ENCODE peak calls at places on chromosomes 16 and 17, in nine cellular contexts. One of them, this sample, is unnamed. For H3K27me3, the result is how much of the 10 kb centered on the place peaks cover.

GRCh38 chr17:2025622-2026309 is 632 bp upstream of the RTN4RL1 start:
- DNase-seq in IMR-90: peak
- DNase-seq in adrenal gland: peak
- DNase-seq in transverse colon: peak
- DNase-seq in body of pancreas: peak
- DNase-seq in ovary: peak
- DNase-seq in testis: peak
- DNase-seq in stomach: peak
- DNase-seq in breast epithelium: peak
- DNase-seq in this sample: peak

GRCh38 chr16:84015399-84015798 is 27.2 kb downstream of the SLC38A8 start:
- DNase-seq in IMR-90: no peak
- DNase-seq in adrenal gland: no peak
- DNase-seq in transverse colon: no peak
- DNase-seq in body of pancreas: no peak
- DNase-seq in ovary: no peak
- DNase-seq in testis: no peak
- DNase-seq in stomach: no peak
- DNase-seq in breast epithelium: no peak
- DNase-seq in this sample: no peak

GRCh38 chr17:80279895-80280294 is 19.2 kb downstream of the RNF213 start:
- DNase-seq in IMR-90: peak
- DNase-seq in adrenal gland: no peak
- DNase-seq in transverse colon: no peak
- DNase-seq in body of pancreas: no peak
- DNase-seq in ovary: peak
- DNase-seq in testis: peak
- DNase-seq in stomach: no peak
- DNase-seq in breast epithelium: no peak
- DNase-seq in this sample: no peak

GRCh38 chr17:66115246-66115645 is 76.7 kb downstream of the CEP112 start:
- DNase-seq in IMR-90: peak
- DNase-seq in adrenal gland: no peak
- DNase-seq in transverse colon: no peak
- DNase-seq in body of pancreas: no peak
- DNase-seq in ovary: no peak
- DNase-seq in testis: no peak
- DNase-seq in stomach: no peak
- DNase-seq in breast epithelium: no peak
- DNase-seq in this sample: no peak

GRCh38 chr16:2007081-2007836 is 2.4 kb downstream of the ZNF598 start:
- DNase-seq in IMR-90: no peak
- DNase-seq in adrenal gland: no peak
- DNase-seq in transverse colon: no peak
- DNase-seq in body of pancreas: peak
- DNase-seq in ovary: no peak
- DNase-seq in testis: no peak
- DNase-seq in stomach: no peak
- DNase-seq in breast epithelium: no peak
- DNase-seq in this sample: no peak

GRCh38 chr16:54511181-54511731 is 224.7 kb upstream of the IRX3 start:
- DNase-seq in IMR-90: no peak
- DNase-seq in adrenal gland: no peak
- DNase-seq in transverse colon: no peak
- DNase-seq in body of pancreas: no peak
- DNase-seq in ovary: no peak
- DNase-seq in testis: no peak
- DNase-seq in stomach: no peak
- DNase-seq in breast epithelium: no peak
- DNase-seq in this sample: no peak

GRCh38 chr16:89540557-89540956 is 19.9 kb upstream of the RPL13 start:
- DNase-seq in IMR-90: no peak
- DNase-seq in adrenal gland: no peak
- DNase-seq in transverse colon: no peak
- DNase-seq in body of pancreas: no peak
- DNase-seq in ovary: no peak
- DNase-seq in testis: no peak
- DNase-seq in stomach: no peak
- DNase-seq in breast epithelium: no peak
- DNase-seq in this sample: no peak

GRCh38 chr16:17359778-17360177 is 111.0 kb downstream of the XYLT1 start:
- DNase-seq in IMR-90: peak
- DNase-seq in adrenal gland: no peak
- DNase-seq in transverse colon: no peak
- DNase-seq in body of pancreas: no peak
- DNase-seq in ovary: no peak
- DNase-seq in testis: no peak
- DNase-seq in stomach: no peak
- DNase-seq in breast epithelium: no peak
- DNase-seq in this sample: no peak

GRCh38 chr17:6695051-6695450 is 18.1 kb downstream of the SLC13A5 start:
- DNase-seq in IMR-90: no peak
- DNase-seq in adrenal gland: no peak
- DNase-seq in transverse colon: no peak
- DNase-seq in body of pancreas: no peak
- DNase-seq in ovary: no peak
- DNase-seq in testis: no peak
- DNase-seq in stomach: no peak
- DNase-seq in breast epithelium: no peak
- DNase-seq in this sample: no peak

GRCh38 chr16:12815361-12815760 is 11.7 kb upstream of the CPPED1 start:
- DNase-seq in IMR-90: no peak
- DNase-seq in adrenal gland: no peak
- DNase-seq in transverse colon: no peak
- DNase-seq in body of pancreas: no peak
- DNase-seq in ovary: no peak
- DNase-seq in testis: no peak
- DNase-seq in stomach: no peak
- DNase-seq in breast epithelium: no peak
- DNase-seq in this sample: no peak

GRCh38 chr17:66920965-66921364 is 43.5 kb upstream of the CACNG4 start:
- DNase-seq in IMR-90: no peak
- DNase-seq in adrenal gland: no peak
- DNase-seq in transverse colon: no peak
- DNase-seq in body of pancreas: no peak
- DNase-seq in ovary: no peak
- DNase-seq in testis: no peak
- DNase-seq in stomach: no peak
- DNase-seq in breast epithelium: no peak
- DNase-seq in this sample: no peak

GRCh38 chr16:78703951-78704350 is 604.5 kb downstream of the WWOX start:
- DNase-seq in IMR-90: no peak
- DNase-seq in adrenal gland: no peak
- DNase-seq in transverse colon: no peak
- DNase-seq in body of pancreas: no peak
- DNase-seq in ovary: no peak
- DNase-seq in testis: no peak
- DNase-seq in stomach: no peak
- DNase-seq in breast epithelium: no peak
- DNase-seq in this sample: no peak

GRCh38 chr16:3235856-3236669 is 1.1 kb upstream of the ZNF200 start:
- DNase-seq in IMR-90: no peak
- DNase-seq in adrenal gland: peak
- DNase-seq in transverse colon: peak
- DNase-seq in body of pancreas: no peak
- DNase-seq in ovary: peak
- DNase-seq in testis: peak
- DNase-seq in stomach: peak
- DNase-seq in breast epithelium: no peak
- DNase-seq in this sample: no peak

GRCh38 chr17:58525239-58525638 is 10.8 kb upstream of the MTMR4 start:
- DNase-seq in IMR-90: peak
- DNase-seq in adrenal gland: no peak
- DNase-seq in transverse colon: peak
- DNase-seq in body of pancreas: peak
- DNase-seq in ovary: peak
- DNase-seq in testis: no peak
- DNase-seq in stomach: no peak
- DNase-seq in breast epithelium: no peak
- DNase-seq in this sample: peak

GRCh38 chr16:71626018-71626857 is at the start of gene MARVELD3:
- DNase-seq in IMR-90: no peak
- DNase-seq in adrenal gland: peak
- DNase-seq in transverse colon: peak
- DNase-seq in body of pancreas: peak
- DNase-seq in ovary: peak
- DNase-seq in testis: peak
- DNase-seq in stomach: peak
- DNase-seq in breast epithelium: peak
- DNase-seq in this sample: no peak

GRCh38 chr17:81578038-81578441 is 25.9 kb upstream of the FAAP100 start:
- DNase-seq in IMR-90: peak
- DNase-seq in adrenal gland: no peak
- DNase-seq in transverse colon: no peak
- DNase-seq in body of pancreas: no peak
- DNase-seq in ovary: no peak
- DNase-seq in testis: no peak
- DNase-seq in stomach: no peak
- DNase-seq in breast epithelium: no peak
- DNase-seq in this sample: no peak

GRCh38 chr17:79053251-79053925 is 21.2 kb upstream of the ENGASE start:
- DNase-seq in IMR-90: peak
- DNase-seq in adrenal gland: no peak
- DNase-seq in transverse colon: no peak
- DNase-seq in body of pancreas: no peak
- DNase-seq in ovary: no peak
- DNase-seq in testis: no peak
- DNase-seq in stomach: no peak
- DNase-seq in breast epithelium: no peak
- DNase-seq in this sample: no peak

GRCh38 chr17:66834919-66835454 is at the start of gene CACNG5:
- DNase-seq in IMR-90: no peak
- DNase-seq in adrenal gland: no peak
- DNase-seq in transverse colon: no peak
- DNase-seq in body of pancreas: no peak
- DNase-seq in ovary: no peak
- DNase-seq in testis: peak
- DNase-seq in stomach: no peak
- DNase-seq in breast epithelium: no peak
- DNase-seq in this sample: no peak

GRCh38 chr17:54864070-54864469 is 36.6 kb upstream of the TOM1L1 start:
- DNase-seq in IMR-90: no peak
- DNase-seq in adrenal gland: no peak
- DNase-seq in transverse colon: no peak
- DNase-seq in body of pancreas: no peak
- DNase-seq in ovary: no peak
- DNase-seq in testis: no peak
- DNase-seq in stomach: no peak
- DNase-seq in breast epithelium: no peak
- DNase-seq in this sample: no peak

GRCh38 chr17:61454095-61454931 is 2.1 kb downstream of the TBX4 start:
- DNase-seq in IMR-90: no peak
- DNase-seq in adrenal gland: no peak
- DNase-seq in transverse colon: no peak
- DNase-seq in body of pancreas: no peak
- DNase-seq in ovary: no peak
- DNase-seq in testis: no peak
- DNase-seq in stomach: no peak
- DNase-seq in breast epithelium: no peak
- DNase-seq in this sample: no peak
- H3K27me3 ChIP-seq in IMR-90: half or more
- H3K27me3 ChIP-seq in adrenal gland: half or more
- H3K27me3 ChIP-seq in transverse colon: half or more
- H3K27me3 ChIP-seq in body of pancreas: under half
- H3K27me3 ChIP-seq in ovary: under half
- H3K27me3 ChIP-seq in testis: under half
- H3K27me3 ChIP-seq in stomach: half or more
- H3K27me3 ChIP-seq in breast epithelium: under half
- H3K27me3 ChIP-seq in this sample: under half

GRCh38 chr17:42577532-42578281 is at the start of gene PSMC3IP:
- DNase-seq in IMR-90: peak
- DNase-seq in adrenal gland: peak
- DNase-seq in transverse colon: peak
- DNase-seq in body of pancreas: peak
- DNase-seq in ovary: peak
- DNase-seq in testis: peak
- DNase-seq in stomach: peak
- DNase-seq in breast epithelium: peak
- DNase-seq in this sample: peak
- TF ChIP-seq POLR2A in IMR-90: no peak
- TF ChIP-seq POLR2A in adrenal gland: peak
- TF ChIP-seq POLR2A in transverse colon: peak
- TF ChIP-seq POLR2A in body of pancreas: peak
- TF ChIP-seq POLR2A in ovary: peak
- TF ChIP-seq POLR2A in testis: no peak
- TF ChIP-seq POLR2A in stomach: no peak
- TF ChIP-seq POLR2A in breast epithelium: no peak
- TF ChIP-seq POLR2A in this sample: peak

GRCh38 chr17:74115586-74115985 is 87.9 kb upstream of the RPL38 start:
- DNase-seq in IMR-90: no peak
- DNase-seq in adrenal gland: no peak
- DNase-seq in transverse colon: no peak
- DNase-seq in body of pancreas: no peak
- DNase-seq in ovary: no peak
- DNase-seq in testis: no peak
- DNase-seq in stomach: no peak
- DNase-seq in breast epithelium: no peak
- DNase-seq in this sample: no peak
- H3K27me3 ChIP-seq in IMR-90: under half
- H3K27me3 ChIP-seq in adrenal gland: under half
- H3K27me3 ChIP-seq in transverse colon: under half
- H3K27me3 ChIP-seq in body of pancreas: under half
- H3K27me3 ChIP-seq in ovary: under half
- H3K27me3 ChIP-seq in testis: under half
- H3K27me3 ChIP-seq in stomach: under half
- H3K27me3 ChIP-seq in breast epithelium: under half
- H3K27me3 ChIP-seq in this sample: under half

DNA sequence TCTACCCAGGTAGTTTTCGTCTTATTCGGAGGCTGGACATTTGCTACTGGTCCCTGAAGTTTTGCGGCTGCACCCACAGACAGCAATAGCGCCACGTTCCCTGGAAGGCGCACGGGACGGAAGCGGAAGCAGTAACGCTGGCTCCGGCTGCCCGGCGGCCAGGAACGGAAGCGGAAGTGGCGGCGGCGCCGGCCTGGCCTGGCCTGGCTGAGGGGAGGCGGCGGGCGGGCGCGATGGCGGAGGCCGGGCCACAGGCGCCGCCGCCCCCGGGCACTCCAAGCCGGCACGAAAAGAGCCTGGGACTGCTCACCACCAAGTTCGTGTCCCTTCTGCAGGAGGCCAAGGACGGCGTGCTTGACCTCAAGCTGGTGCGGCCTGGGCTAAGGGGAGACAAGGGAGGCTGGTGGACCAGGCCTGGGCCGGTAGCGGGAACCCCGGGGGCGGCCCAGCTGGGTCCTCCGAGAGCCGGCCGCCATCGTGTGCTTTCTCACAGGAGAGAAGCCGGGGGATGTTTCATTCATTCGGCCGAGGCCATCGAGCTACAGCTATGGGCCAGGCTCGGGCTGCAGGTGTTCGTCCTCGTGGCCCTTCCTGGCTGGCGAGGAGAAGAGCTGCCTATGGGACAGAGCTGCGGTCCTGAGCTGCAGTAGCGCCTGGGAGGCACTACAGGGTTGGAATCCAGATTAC is at the start of gene E2F4:
- DNase-seq in IMR-90: peak
- DNase-seq in adrenal gland: peak
- DNase-seq in transverse colon: peak
- DNase-seq in body of pancreas: peak
- DNase-seq in ovary: peak
- DNase-seq in testis: peak
- DNase-seq in stomach: peak
- DNase-seq in breast epithelium: peak
- DNase-seq in this sample: peak
- TF ChIP-seq POLR2A in IMR-90: peak
- TF ChIP-seq POLR2A in adrenal gland: peak
- TF ChIP-seq POLR2A in transverse colon: peak
- TF ChIP-seq POLR2A in body of pancreas: peak
- TF ChIP-seq POLR2A in ovary: peak
- TF ChIP-seq POLR2A in testis: no peak
- TF ChIP-seq POLR2A in stomach: no peak
- TF ChIP-seq POLR2A in breast epithelium: no peak
- TF ChIP-seq POLR2A in this sample: peak

This sample was measured in tibial nerve.